ENCODE peak calls at places on chromosomes 7 and 10, in eight cellular contexts. Z is neural progenitor cell, P is A549, R is WERI-Rb-1, U is thoracic aorta, W is heart left ventricle, A is OCI-LY7, Q is breast epithelium. N is an unnamed sample.

GRCh38 chr7:54878339-54878738 is 119.3 kb upstream of the SEC61G start:
- DNase-seq in W (no peak), Q (no peak), U (no peak), P (no peak), R (no peak), A (no peak), Z (no peak), N (no peak)

GRCh38 chr7:4191525-4191924 is 490.6 kb upstream of the FOXK1 start:
- DNase-seq in Z (no peak), A (no peak), U (no peak), R (no peak), P (no peak), W (no peak), Q (no peak), N (no peak)

GRCh38 chr10:12649017-12649586 is 299.8 kb downstream of the CAMK1D start:
- DNase-seq in P (no peak), Q (no peak), A (no peak), Z (no peak), U (no peak), W (no peak), R (no peak), N (no peak)

GRCh38 chr10:88781206-88781605 is 21.3 kb upstream of the LIPM start:
- DNase-seq in U (no peak), W (no peak), Z (no peak), A (no peak), R (no peak), Q (no peak), P (no peak), N (no peak)

GRCh38 chr10:8158439-8159071 is 104.1 kb downstream of the GATA3 start:
- DNase-seq in U (no peak), R (no peak), W (no peak), P (no peak), Q (no peak), A (no peak), Z (no peak), N (no peak)

GRCh38 chr7:55325371-55325792 is 39.8 kb upstream of the LANCL2 start:
- DNase-seq in A (no peak), Q (no peak), P (no peak), Z (no peak), R (no peak), U (peak; percentile 25), W (peak; percentile 75), N (peak; percentile 91)

GRCh38 chr10:30534465-30535144 is 94.9 kb downstream of the LYZL2 start:
- DNase-seq in Z (peak; percentile 80), R (peak; percentile 46), A (peak; percentile 87), P (peak; percentile 61), U (peak; percentile 47), W (peak; percentile 66), Q (peak; percentile 56), N (peak; percentile 65)

GRCh38 chr10:11856678-11857077 is 33.5 kb downstream of the PROSER2 start:
- DNase-seq in Q (no peak), W (no peak), Z (no peak), A (no peak), U (no peak), P (no peak), R (no peak), N (no peak)

DNA sequence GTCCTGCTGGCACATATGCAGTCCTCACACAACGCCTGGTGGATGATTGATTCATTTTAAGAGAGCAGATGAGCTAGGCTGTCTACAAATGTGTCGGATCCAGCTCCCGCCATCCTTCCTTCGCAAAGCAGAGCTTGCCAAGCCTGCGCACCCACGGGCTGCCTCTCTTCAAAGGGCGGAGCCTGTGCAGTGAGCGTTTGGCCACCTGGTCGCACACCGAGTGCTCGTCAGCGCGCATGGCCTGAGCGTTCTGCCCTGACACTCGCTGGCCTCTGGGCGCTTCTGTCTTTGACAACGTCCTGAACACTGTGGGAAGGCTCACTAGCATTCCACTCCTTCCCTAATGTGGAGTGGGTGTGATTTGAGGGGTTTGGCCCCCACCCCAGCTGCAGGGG is 47.1 kb upstream of the TMEM72 start:
- DNase-seq in Z (peak; percentile 74), P (no peak), R (no peak), U (no peak), W (no peak), Q (peak; percentile 45), A (no peak), N (peak; percentile 63)
- H3K4me3 ChIP-seq in Z (peak overlapping the region; percentile 50), P (peak overlapping the region; percentile 54), R (no peak overlapping the region), U (peak overlapping the region; percentile 65), W (peak overlapping the region; percentile 57), Q (peak overlapping the region; percentile 39), A (peak overlapping the region; percentile 57), N (peak overlapping the region; percentile 59)

DNA sequence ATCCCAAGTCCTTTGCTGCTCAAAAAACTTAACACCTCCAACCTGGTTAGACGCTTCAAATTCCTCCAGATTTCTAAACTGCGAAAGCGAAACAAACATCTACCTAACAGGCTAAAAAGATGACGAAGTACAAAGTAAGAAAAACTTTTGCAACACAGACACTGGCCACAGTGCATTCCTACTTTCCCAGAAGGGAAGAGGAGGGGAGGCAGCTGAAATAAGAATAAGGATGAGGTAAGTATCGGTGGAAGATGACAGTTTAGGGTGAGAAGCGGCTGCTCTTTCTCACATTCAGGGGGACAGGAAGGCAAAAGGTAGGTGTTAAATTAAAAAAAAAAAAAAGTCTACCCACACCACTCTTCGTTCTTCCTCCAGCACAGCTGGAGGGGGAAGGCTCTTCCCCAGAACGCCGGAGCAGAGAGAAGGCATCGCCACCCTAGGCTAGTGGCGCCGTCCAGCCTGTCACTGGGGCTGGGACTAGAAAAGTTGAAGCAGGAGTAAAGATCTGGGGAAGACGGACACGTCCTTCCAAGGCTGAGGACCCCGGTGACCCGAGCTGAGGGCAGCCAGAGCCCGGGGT is 909 bp downstream of the DNAJC1 start:
- DNase-seq in P (no peak), A (peak; percentile 29), R (no peak), U (no peak), W (no peak), Z (peak; percentile 10), Q (no peak), N (no peak)
- TF ChIP-seq CTCF in P (no peak), A (no peak), R (no peak), U (no peak), W (no peak), Z (no peak), Q (no peak), N (no peak)

GRCh38 chr7:134856692-134857091 is 77.3 kb downstream of the CALD1 start:
- DNase-seq in U (no peak), R (no peak), A (no peak), Z (no peak), W (no peak), P (no peak), Q (no peak), N (no peak)
- H3K27ac ChIP-seq in U (peak overlapping the region; percentile 36), R (no peak overlapping the region), A (no peak overlapping the region), Z (no peak overlapping the region), W (peak overlapping the region; percentile 50), P (no peak overlapping the region), Q (no peak overlapping the region), N (no peak overlapping the region)

GRCh38 chr7:134674424-134674823 is 27.8 kb downstream of the BPGM start:
- DNase-seq in W (no peak), U (no peak), R (no peak), P (no peak), Q (no peak), A (no peak), Z (no peak), N (no peak)

GRCh38 chr7:134671670-134672069 is 25.0 kb downstream of the BPGM start:
- DNase-seq in A (no peak), W (no peak), Q (no peak), Z (no peak), P (no peak), R (no peak), U (no peak), N (no peak)

GRCh38 chr7:134667899-134668298 is 21.2 kb downstream of the BPGM start:
- DNase-seq in U (no peak), Q (no peak), Z (no peak), W (no peak), P (no peak), A (no peak), R (no peak), N (no peak)

GRCh38 chr7:134669388-134669787 is 22.7 kb downstream of the BPGM start:
- DNase-seq in R (no peak), Q (no peak), Z (no peak), P (no peak), W (no peak), A (no peak), U (no peak), N (no peak)

GRCh38 chr7:134669845-134670373 is 23.3 kb downstream of the BPGM start:
- DNase-seq in Q (peak; percentile 46), R (no peak), P (peak; percentile 72), A (peak; percentile 10), U (no peak), W (peak; percentile 30), Z (no peak), N (no peak)
- H3K4me3 ChIP-seq in Q (no peak overlapping the region), R (no peak overlapping the region), P (no peak overlapping the region), A (no peak overlapping the region), U (no peak overlapping the region), W (no peak overlapping the region), Z (no peak overlapping the region), N (no peak overlapping the region)

DNA sequence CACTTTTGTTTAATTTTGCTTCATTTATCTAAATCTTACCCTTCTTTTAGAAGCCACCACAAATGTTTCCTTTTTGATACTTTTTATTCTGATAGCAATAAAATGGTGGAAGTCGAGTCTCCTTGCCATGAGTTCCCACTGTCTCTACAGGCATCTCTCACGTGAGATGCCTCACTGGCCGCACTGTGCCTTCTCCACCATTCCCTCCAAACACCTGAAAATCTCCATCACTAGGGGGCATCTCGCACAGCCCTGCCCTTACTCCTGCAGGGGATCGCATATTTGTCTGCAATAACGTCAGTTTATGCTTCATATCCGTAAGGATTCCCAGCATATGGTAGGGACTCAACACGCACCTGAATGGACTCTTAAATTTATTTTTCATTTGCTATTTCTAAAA is 56.3 kb upstream of the NCAPG2 start:
- DNase-seq in Q (no peak), W (no peak), P (no peak), U (no peak), Z (no peak), A (no peak), R (no peak), N (no peak)
- TF ChIP-seq CTCF in Q (no peak), W (peak; percentile 5), P (peak; percentile 20), U (no peak), Z (peak; percentile 37), A (peak; percentile 54), R (peak; percentile 30), N (no peak)

DNA sequence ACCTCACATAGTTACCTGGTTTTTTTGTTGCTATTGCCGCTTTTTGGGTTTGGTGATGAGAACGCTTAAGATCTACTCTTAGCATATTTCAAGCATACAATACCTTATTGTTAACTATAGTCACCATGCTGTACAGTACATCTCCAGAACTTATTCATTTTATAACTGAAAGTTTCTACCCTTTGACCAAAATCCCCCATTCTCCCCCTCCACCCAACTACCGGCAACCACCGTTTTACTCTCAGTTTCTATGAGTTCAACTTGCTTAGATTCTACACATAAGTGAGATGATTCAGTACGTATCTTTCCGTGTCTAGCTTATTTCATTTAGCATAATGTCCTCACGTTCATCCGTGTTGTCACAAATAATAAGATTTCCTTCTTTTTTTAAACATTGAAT is 86.7 kb upstream of the IL6 start:
- DNase-seq in A (no peak), Z (no peak), R (no peak), W (no peak), P (no peak), Q (no peak), U (no peak), N (no peak)
- H3K27ac ChIP-seq in A (no peak overlapping the region), Z (no peak overlapping the region), R (no peak overlapping the region), W (no peak overlapping the region), P (no peak overlapping the region), Q (no peak overlapping the region), U (no peak overlapping the region), N (no peak overlapping the region)